ENCODE peak calls at places on chromosomes 4 and X, in five cellular contexts. N, W, Y, S and M are unnamed samples. For H3K27me3, the result is how much of the 10 kb centered on the place peaks cover.

GRCh38 chr4:100286601-100287000 is 96.3 kb upstream of the DDIT4L start:
- DNase-seq in N (no peak), W (no peak), Y (no peak), S (no peak), M (no peak)

GRCh38 chr4:174334628-174335027 is 50.9 kb downstream of the CEP44 start:
- DNase-seq in N (no peak), W (no peak), Y (no peak), S (peak), M (no peak)

GRCh38 chrX:123851010-123851409 is 8.8 kb upstream of the XIAP start:
- DNase-seq in N (no peak), W (no peak), Y (no peak), S (no peak), M (no peak)

GRCh38 chr4:153223418-153223792 is 19.2 kb downstream of the TRIM2 start:
- DNase-seq in N (no peak), W (no peak), Y (no peak), S (no peak), M (no peak)

GRCh38 chr4:37648084-37648817 is 37.9 kb downstream of the RELL1 start:
- DNase-seq in N (no peak), W (no peak), Y (no peak), S (peak), M (no peak)

GRCh38 chrX:2707334-2707760 is 16.3 kb downstream of the CD99 start:
- DNase-seq in N (peak), W (peak), Y (peak), S (peak), M (no peak)

GRCh38 chr4:124203613-124204284 is 508.8 kb downstream of the ANKRD50 start:
- DNase-seq in N (no peak), W (no peak), Y (no peak), S (no peak), M (no peak)

GRCh38 chr4:29560452-29560851 is 1159.7 kb upstream of the PCDH7 start:
- DNase-seq in N (no peak), W (no peak), Y (no peak), S (no peak), M (no peak)

GRCh38 chr4:139833131-139833930 is 167.7 kb downstream of the MGST2 start:
- DNase-seq in N (no peak), W (no peak), Y (no peak), S (no peak), M (no peak)

GRCh38 chrX:40130207-40130606 is 32.4 kb upstream of the BCOR start:
- DNase-seq in N (no peak), W (no peak), Y (no peak), S (peak), M (no peak)

GRCh38 chr4:23966720-23967119 is 76.9 kb upstream of the PPARGC1A start:
- DNase-seq in N (no peak), W (no peak), Y (no peak), S (no peak), M (no peak)

GRCh38 chr4:3436048-3436797 is 5.5 kb upstream of the HGFAC start:
- DNase-seq in N (no peak), W (no peak), Y (no peak), S (no peak), M (no peak)

GRCh38 chr4:16705341-16705740 is 193.1 kb downstream of the LDB2 start:
- DNase-seq in N (no peak), W (no peak), Y (no peak), S (no peak), M (no peak)

GRCh38 chr4:23365086-23365485 is 524.8 kb downstream of the PPARGC1A start:
- DNase-seq in N (no peak), W (no peak), Y (no peak), S (no peak), M (no peak)

GRCh38 chr4:155208258-155209054 is at the start of gene NPY2R:
- DNase-seq in N (no peak), W (no peak), Y (no peak), S (no peak), M (no peak)

GRCh38 chr4:125705681-125706080 is 390.9 kb downstream of the FAT4 start:
- DNase-seq in N (no peak), W (no peak), Y (no peak), S (no peak), M (no peak)

GRCh38 chr4:155179216-155179615 is 29.2 kb upstream of the NPY2R start:
- DNase-seq in N (no peak), W (no peak), Y (no peak), S (no peak), M (no peak)

GRCh38 chrX:79133897-79134296 is 10.6 kb upstream of the GPR174 start:
- DNase-seq in N (no peak), W (peak), Y (no peak), S (no peak), M (no peak)

GRCh38 chr4:3727847-3728469 is 38.2 kb upstream of the ADRA2C start:
- DNase-seq in N (no peak), W (no peak), Y (no peak), S (no peak), M (no peak)

GRCh38 chr4:1994935-1995334 is 13.8 kb downstream of the NELFA start:
- DNase-seq in N (no peak), W (no peak), Y (no peak), S (no peak), M (peak)

GRCh38 chr4:57139783-57140182 is 29.6 kb upstream of the IGFBP7 start:
- DNase-seq in N (no peak), W (no peak), Y (no peak), S (no peak), M (no peak)

GRCh38 chrX:84453351-84454246 is 48.7 kb downstream of the HDX start:
- DNase-seq in N (no peak), W (no peak), Y (no peak), S (no peak), M (no peak)

GRCh38 chr4:103046416-103047290 is 27.1 kb upstream of the SLC9B1 start:
- DNase-seq in N (no peak), W (peak), Y (peak), S (no peak), M (peak)

GRCh38 chrX:71245159-71245558 is 8.8 kb downstream of the ZMYM3 start:
- DNase-seq in N (no peak), W (no peak), Y (no peak), S (no peak), M (no peak)
- H3K27me3 ChIP-seq in N (under half), W (under half), Y (under half), S (under half), M (under half)

DNA sequence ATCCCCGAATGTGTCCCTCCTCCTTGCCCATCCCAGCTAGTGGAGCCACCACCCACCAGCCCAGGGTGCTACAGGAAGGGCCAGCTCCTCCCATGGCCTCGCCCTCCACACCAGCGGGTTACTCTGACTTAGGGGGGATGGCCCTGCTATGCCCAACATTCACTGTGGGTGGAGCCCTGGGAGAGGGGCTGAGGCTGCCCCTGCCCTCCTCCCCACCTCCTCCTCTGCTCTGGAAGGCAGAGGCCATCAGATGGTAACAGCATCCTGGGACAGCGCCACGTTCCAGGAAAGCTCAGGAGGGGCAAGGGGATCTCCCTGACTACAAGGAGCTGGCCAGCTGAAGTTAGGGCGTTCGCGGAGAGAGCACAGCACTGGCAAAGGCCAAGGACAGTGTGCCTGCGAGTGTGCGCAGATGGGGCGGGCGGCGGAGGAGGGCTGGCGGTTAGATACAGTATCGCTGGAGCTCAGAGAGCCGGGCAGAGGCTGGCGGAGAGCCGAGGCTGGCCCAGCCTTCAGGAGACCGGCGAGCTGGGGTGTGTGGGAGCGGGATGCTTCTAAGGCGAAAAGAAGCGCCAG is 1.5 kb downstream of the JAKMIP1 start:
- DNase-seq in N (no peak), W (peak), Y (no peak), S (no peak), M (no peak)
- H3K27me3 ChIP-seq in N (under half), W (under half), Y (under half), S (under half), M (under half)

GRCh38 chrX:69264134-69264533 is 98.9 kb upstream of the PJA1 start:
- DNase-seq in N (no peak), W (no peak), Y (no peak), S (no peak), M (no peak)
- H3K27me3 ChIP-seq in N (under half), W (under half), Y (under half), S (under half), M (under half)

DNA sequence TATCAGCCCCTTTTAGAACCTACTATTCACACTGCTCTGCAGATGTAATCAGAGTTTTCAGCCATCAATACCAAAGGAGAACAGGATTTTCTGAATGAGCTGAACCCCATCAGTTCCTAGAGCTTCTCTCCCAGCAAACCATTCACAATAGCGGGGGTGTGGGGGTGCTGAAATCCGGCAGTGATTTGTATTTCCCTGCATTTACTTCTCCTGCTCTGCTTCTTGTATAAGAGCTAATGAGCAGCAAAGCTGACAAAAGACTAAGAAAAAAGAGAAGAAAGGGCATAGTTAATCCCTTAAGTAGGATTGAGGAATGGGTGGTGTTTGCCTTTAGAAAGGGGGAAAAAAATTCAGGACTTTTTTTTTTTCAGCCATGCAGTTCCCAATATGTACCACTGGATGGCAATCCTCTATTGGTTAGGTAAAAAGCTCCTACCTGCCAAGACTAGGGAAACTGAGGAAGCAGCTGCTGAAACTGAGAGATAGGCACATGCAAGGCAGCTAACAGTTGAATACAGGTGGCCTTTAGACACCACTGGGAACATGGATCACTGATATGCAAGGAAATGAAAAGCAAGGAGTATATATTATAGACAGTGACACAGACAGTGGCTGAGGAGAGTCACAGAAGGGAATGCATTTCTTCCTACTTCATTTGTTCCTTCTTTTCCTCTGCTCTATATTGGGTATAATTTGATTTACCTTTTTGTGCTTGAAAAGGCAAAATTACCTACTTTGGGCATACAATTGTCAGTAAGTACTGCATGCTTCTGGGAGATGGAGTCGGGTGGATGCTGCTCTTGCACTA is 217.9 kb downstream of the HS6ST2 start:
- DNase-seq in N (no peak), W (no peak), Y (no peak), S (no peak), M (no peak)
- H3K27me3 ChIP-seq in N (under half), W (under half), Y (under half), S (under half), M (under half)

DNA sequence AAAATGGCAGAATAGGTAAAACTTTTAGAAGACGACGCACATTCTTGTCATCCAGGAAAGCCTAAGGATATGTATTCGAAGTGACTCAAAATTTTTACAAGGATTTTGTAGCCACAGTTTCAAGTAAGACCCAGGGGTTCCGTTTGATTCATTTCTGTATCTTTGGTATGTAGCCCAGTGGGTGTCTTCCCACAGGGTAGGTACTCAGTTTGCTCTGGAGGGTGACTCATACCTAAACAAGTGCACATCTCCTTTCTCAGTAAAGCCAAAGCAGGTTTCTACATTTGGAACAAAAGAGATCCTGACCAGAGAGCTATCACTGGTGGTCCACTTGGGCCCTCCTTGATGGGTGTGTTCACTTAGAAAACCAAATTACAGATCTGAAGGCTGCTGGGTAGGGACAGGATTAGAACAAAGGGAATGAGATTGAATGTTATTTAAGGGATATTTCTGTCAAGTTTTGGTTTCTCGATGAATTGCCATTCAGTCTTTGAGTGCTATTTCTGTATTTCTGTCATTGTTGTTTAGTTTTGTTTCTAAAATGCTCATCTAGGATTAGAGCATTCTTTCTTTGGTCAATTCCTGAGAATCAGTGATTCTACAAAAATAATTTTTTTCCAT is 56.1 kb downstream of the PLS3 start:
- DNase-seq in N (no peak), W (no peak), Y (no peak), S (no peak), M (no peak)
- H3K27me3 ChIP-seq in N (under half), W (under half), Y (under half), S (under half), M (under half)

GRCh38 chrX:11535156-11535919 is 130.4 kb downstream of the ARHGAP6 start:
- DNase-seq in N (no peak), W (no peak), Y (no peak), S (no peak), M (no peak)

GRCh38 chrX:11530621-11531020 is 135.1 kb downstream of the ARHGAP6 start:
- DNase-seq in N (no peak), W (no peak), Y (no peak), S (no peak), M (no peak)

GRCh38 chrX:11533211-11533651 is 132.5 kb downstream of the ARHGAP6 start:
- DNase-seq in N (no peak), W (peak), Y (no peak), S (peak), M (peak)

GRCh38 chrX:11531226-11531625 is 134.5 kb downstream of the ARHGAP6 start:
- DNase-seq in N (no peak), W (no peak), Y (no peak), S (no peak), M (peak)

DNA sequence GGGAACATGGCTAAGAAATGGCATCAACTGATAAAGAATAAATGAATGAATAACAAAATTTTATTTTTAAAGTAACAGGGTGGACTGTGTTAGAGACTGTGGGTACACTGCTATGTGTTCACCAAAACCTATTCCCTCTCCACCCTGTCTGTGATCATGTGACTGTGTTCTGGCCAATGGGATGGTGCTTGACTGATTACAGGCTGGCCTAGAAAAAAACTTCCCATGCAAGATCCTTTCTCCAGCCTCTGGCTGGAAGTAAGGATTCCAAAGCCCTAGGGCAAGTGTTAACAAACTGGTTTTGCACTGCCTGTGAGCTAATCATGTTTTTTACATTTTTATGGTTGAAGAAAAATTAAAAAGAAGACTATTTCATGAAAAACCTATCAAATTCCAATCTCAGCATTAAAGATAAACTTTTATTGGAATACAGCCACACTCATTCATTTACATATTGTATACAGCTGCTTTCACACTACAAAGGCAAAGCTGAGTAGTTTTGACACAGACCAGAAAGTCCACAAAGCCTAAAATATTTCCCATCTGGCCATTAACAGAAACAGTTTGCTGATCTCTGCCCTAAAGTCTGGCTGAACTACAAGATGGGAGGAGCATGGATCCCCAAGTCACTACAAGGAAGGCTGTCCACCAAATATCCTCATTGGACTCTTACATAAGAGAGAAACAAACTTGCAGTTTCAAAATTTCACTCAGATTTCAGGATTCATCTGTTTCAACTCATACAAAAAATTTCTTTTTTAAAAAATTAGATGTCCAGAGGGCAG is 133.2 kb downstream of the ARHGAP6 start:
- DNase-seq in N (no peak), W (no peak), Y (no peak), S (no peak), M (no peak)
- H3K27me3 ChIP-seq in N (under half), W (under half), Y (under half), S (under half), M (under half)

DNA sequence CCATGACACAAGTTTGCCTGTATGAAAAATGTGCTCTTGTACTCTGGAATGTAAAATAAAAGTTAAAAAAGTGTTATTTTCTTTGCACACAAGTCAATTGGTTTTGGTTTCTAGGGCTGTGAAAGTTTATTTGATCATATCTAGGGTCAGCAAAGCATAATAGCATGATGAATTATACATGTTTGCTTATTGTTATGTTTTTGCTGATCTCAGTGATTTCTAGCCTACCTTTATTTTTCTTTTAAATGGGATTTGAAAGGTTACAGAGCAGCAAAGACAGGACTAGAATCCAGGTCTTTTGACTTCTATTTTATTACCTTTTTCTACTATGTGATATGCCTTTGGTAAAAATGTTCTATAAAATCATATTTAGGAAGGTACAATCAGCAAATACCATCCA is 481.0 kb downstream of the PRR32 start:
- DNase-seq in N (no peak), W (no peak), Y (no peak), S (no peak), M (no peak)
- H3K27me3 ChIP-seq in N (under half), W (under half), Y (under half), S (under half), M (under half)

GRCh38 chrX:150216716-150217115 is 146.4 kb upstream of the MAMLD1 start:
- DNase-seq in N (no peak), W (no peak), Y (no peak), S (no peak), M (no peak)

GRCh38 chrX:150225266-150225665 is 137.9 kb upstream of the MAMLD1 start:
- DNase-seq in N (no peak), W (no peak), Y (no peak), S (no peak), M (no peak)

GRCh38 chrX:150224676-150225075 is 138.4 kb upstream of the MAMLD1 start:
- DNase-seq in N (no peak), W (no peak), Y (no peak), S (no peak), M (no peak)

GRCh38 chrX:150223176-150224015 is 139.7 kb upstream of the MAMLD1 start:
- DNase-seq in N (no peak), W (no peak), Y (no peak), S (no peak), M (no peak)

GRCh38 chrX:150219374-150220185 is 143.5 kb upstream of the MAMLD1 start:
- DNase-seq in N (no peak), W (no peak), Y (no peak), S (no peak), M (no peak)
- H3K27me3 ChIP-seq in N (under half), W (under half), Y (under half), S (under half), M (under half)